ENCODE peak calls at places on chromosomes 7 and 10, in eight cellular contexts. One of them, this sample, is unnamed.
A peak's percentile ranks its signal among the peaks of the same experiment; 100 is the strongest.

GRCh38 chr10:125343118-125343752 is 182.9 kb upstream of the CTBP2 start:
- DNase-seq in dermis blood vessel endothelial cell: peak; percentile 66
- DNase-seq in PC-3: peak; percentile 55
- DNase-seq in GM23338: peak; percentile 66
- DNase-seq in NCI-H1092: no peak
- DNase-seq in NCI-H1436: no peak
- DNase-seq in AML-193: no peak
- DNase-seq in left kidney: peak; percentile 31
- DNase-seq in this sample: peak; percentile 48

GRCh38 chr7:24971333-24972165 is 8.4 kb downstream of the OSBPL3 start:
- DNase-seq in dermis blood vessel endothelial cell: peak; percentile 78
- DNase-seq in PC-3: peak; percentile 26
- DNase-seq in GM23338: no peak
- DNase-seq in NCI-H1092: no peak
- DNase-seq in NCI-H1436: no peak
- DNase-seq in AML-193: no peak
- DNase-seq in left kidney: no peak
- DNase-seq in this sample: peak; percentile 66

GRCh38 chr7:37643876-37644275 is 39.7 kb upstream of the GPR141 start:
- DNase-seq in dermis blood vessel endothelial cell: no peak
- DNase-seq in PC-3: no peak
- DNase-seq in GM23338: peak; percentile 75
- DNase-seq in NCI-H1092: no peak
- DNase-seq in NCI-H1436: no peak
- DNase-seq in AML-193: no peak
- DNase-seq in left kidney: peak; percentile 62
- DNase-seq in this sample: peak; percentile 89

GRCh38 chr10:133474833-133475734 is 21.3 kb downstream of the SCART1 start:
- DNase-seq in dermis blood vessel endothelial cell: no peak
- DNase-seq in PC-3: no peak
- DNase-seq in GM23338: no peak
- DNase-seq in NCI-H1092: no peak
- DNase-seq in NCI-H1436: no peak
- DNase-seq in AML-193: no peak
- DNase-seq in left kidney: no peak
- DNase-seq in this sample: no peak

GRCh38 chr10:101079874-101080273 is 18.1 kb downstream of the KAZALD1 start:
- DNase-seq in dermis blood vessel endothelial cell: no peak
- DNase-seq in PC-3: no peak
- DNase-seq in GM23338: no peak
- DNase-seq in NCI-H1092: no peak
- DNase-seq in NCI-H1436: no peak
- DNase-seq in AML-193: no peak
- DNase-seq in left kidney: no peak
- DNase-seq in this sample: no peak

GRCh38 chr10:30591249-30591670 is 38.3 kb downstream of the LYZL2 start:
- DNase-seq in dermis blood vessel endothelial cell: peak; percentile 76
- DNase-seq in PC-3: peak; percentile 61
- DNase-seq in GM23338: peak; percentile 73
- DNase-seq in NCI-H1092: no peak
- DNase-seq in NCI-H1436: peak; percentile 6
- DNase-seq in AML-193: peak; percentile 36
- DNase-seq in left kidney: peak; percentile 87
- DNase-seq in this sample: peak; percentile 69

GRCh38 chr7:157077986-157078644 is 60.6 kb upstream of the UBE3C start:
- DNase-seq in dermis blood vessel endothelial cell: peak; percentile 2
- DNase-seq in PC-3: no peak
- DNase-seq in GM23338: peak; percentile 71
- DNase-seq in NCI-H1092: no peak
- DNase-seq in NCI-H1436: no peak
- DNase-seq in AML-193: no peak
- DNase-seq in left kidney: peak; percentile 61
- DNase-seq in this sample: peak; percentile 11

GRCh38 chr10:48459270-48460147 is 145.4 kb downstream of the ARHGAP22 start:
- DNase-seq in dermis blood vessel endothelial cell: no peak
- DNase-seq in PC-3: no peak
- DNase-seq in GM23338: peak; percentile 58
- DNase-seq in NCI-H1092: no peak
- DNase-seq in NCI-H1436: no peak
- DNase-seq in AML-193: no peak
- DNase-seq in left kidney: no peak
- DNase-seq in this sample: peak; percentile 32

GRCh38 chr7:30923009-30923773 is 11.5 kb downstream of the AQP1 start:
- DNase-seq in dermis blood vessel endothelial cell: no peak
- DNase-seq in PC-3: no peak
- DNase-seq in GM23338: no peak
- DNase-seq in NCI-H1092: no peak
- DNase-seq in NCI-H1436: no peak
- DNase-seq in AML-193: no peak
- DNase-seq in left kidney: no peak
- DNase-seq in this sample: no peak

GRCh38 chr7:63925626-63926460 is 72.8 kb upstream of the ZNF722 start:
- DNase-seq in dermis blood vessel endothelial cell: peak; percentile 0
- DNase-seq in PC-3: peak; percentile 88
- DNase-seq in GM23338: no peak
- DNase-seq in NCI-H1092: peak; percentile 74
- DNase-seq in NCI-H1436: no peak
- DNase-seq in AML-193: peak; percentile 86
- DNase-seq in left kidney: peak; percentile 14
- DNase-seq in this sample: no peak

GRCh38 chr10:132574783-132575319 is 37.3 kb downstream of the INPP5A start:
- DNase-seq in dermis blood vessel endothelial cell: no peak
- DNase-seq in PC-3: peak; percentile 72
- DNase-seq in GM23338: peak; percentile 63
- DNase-seq in NCI-H1092: no peak
- DNase-seq in NCI-H1436: no peak
- DNase-seq in AML-193: peak; percentile 42
- DNase-seq in left kidney: peak; percentile 74
- DNase-seq in this sample: peak; percentile 89

GRCh38 chr7:38262545-38262944 is 10.9 kb downstream of the TARP start:
- DNase-seq in dermis blood vessel endothelial cell: no peak
- DNase-seq in PC-3: no peak
- DNase-seq in GM23338: no peak
- DNase-seq in NCI-H1092: no peak
- DNase-seq in NCI-H1436: no peak
- DNase-seq in AML-193: no peak
- DNase-seq in left kidney: no peak
- DNase-seq in this sample: no peak

GRCh38 chr7:84700563-84701370 is 486.1 kb downstream of the SEMA3D start:
- DNase-seq in dermis blood vessel endothelial cell: peak; percentile 63
- DNase-seq in PC-3: no peak
- DNase-seq in GM23338: no peak
- DNase-seq in NCI-H1092: no peak
- DNase-seq in NCI-H1436: no peak
- DNase-seq in AML-193: no peak
- DNase-seq in left kidney: no peak
- DNase-seq in this sample: no peak

GRCh38 chr7:3000566-3000965 is 43.1 kb downstream of the CARD11 start:
- DNase-seq in dermis blood vessel endothelial cell: no peak
- DNase-seq in PC-3: no peak
- DNase-seq in GM23338: no peak
- DNase-seq in NCI-H1092: no peak
- DNase-seq in NCI-H1436: no peak
- DNase-seq in AML-193: no peak
- DNase-seq in left kidney: no peak
- DNase-seq in this sample: no peak

GRCh38 chr7:74567318-74567668 is 90.2 kb upstream of the GTF2I start:
- DNase-seq in dermis blood vessel endothelial cell: no peak
- DNase-seq in PC-3: no peak
- DNase-seq in GM23338: no peak
- DNase-seq in NCI-H1092: no peak
- DNase-seq in NCI-H1436: no peak
- DNase-seq in AML-193: no peak
- DNase-seq in left kidney: no peak
- DNase-seq in this sample: no peak

GRCh38 chr10:131731780-131732630 is 168.8 kb upstream of the PPP2R2D start:
- DNase-seq in dermis blood vessel endothelial cell: no peak
- DNase-seq in PC-3: no peak
- DNase-seq in GM23338: no peak
- DNase-seq in NCI-H1092: no peak
- DNase-seq in NCI-H1436: no peak
- DNase-seq in AML-193: no peak
- DNase-seq in left kidney: no peak
- DNase-seq in this sample: no peak

GRCh38 chr7:116591202-116592040 is 66.6 kb downstream of the CAV1 start:
- DNase-seq in dermis blood vessel endothelial cell: peak; percentile 67
- DNase-seq in PC-3: peak; percentile 74
- DNase-seq in GM23338: peak; percentile 24
- DNase-seq in NCI-H1092: peak; percentile 1
- DNase-seq in NCI-H1436: no peak
- DNase-seq in AML-193: peak; percentile 31
- DNase-seq in left kidney: peak; percentile 32
- DNase-seq in this sample: no peak

GRCh38 chr7:157991351-157991750 is 596.3 kb downstream of the PTPRN2 start:
- DNase-seq in dermis blood vessel endothelial cell: no peak
- DNase-seq in PC-3: no peak
- DNase-seq in GM23338: no peak
- DNase-seq in NCI-H1092: no peak
- DNase-seq in NCI-H1436: no peak
- DNase-seq in AML-193: no peak
- DNase-seq in left kidney: no peak
- DNase-seq in this sample: no peak

GRCh38 chr7:22204312-22204711 is 152.6 kb downstream of the RAPGEF5 start:
- DNase-seq in dermis blood vessel endothelial cell: no peak
- DNase-seq in PC-3: no peak
- DNase-seq in GM23338: no peak
- DNase-seq in NCI-H1092: no peak
- DNase-seq in NCI-H1436: no peak
- DNase-seq in AML-193: no peak
- DNase-seq in left kidney: peak; percentile 23
- DNase-seq in this sample: no peak

GRCh38 chr10:20694296-20694695 is 202.8 kb downstream of the NEBL start:
- DNase-seq in dermis blood vessel endothelial cell: no peak
- DNase-seq in PC-3: no peak
- DNase-seq in GM23338: peak; percentile 14
- DNase-seq in NCI-H1092: no peak
- DNase-seq in NCI-H1436: no peak
- DNase-seq in AML-193: no peak
- DNase-seq in left kidney: no peak
- DNase-seq in this sample: peak; percentile 78

GRCh38 chr7:102843850-102844249 is 69.0 kb upstream of the LRRC17 start:
- DNase-seq in dermis blood vessel endothelial cell: no peak
- DNase-seq in PC-3: no peak
- DNase-seq in GM23338: no peak
- DNase-seq in NCI-H1092: no peak
- DNase-seq in NCI-H1436: no peak
- DNase-seq in AML-193: peak; percentile 32
- DNase-seq in left kidney: no peak
- DNase-seq in this sample: no peak

GRCh38 chr10:95276367-95277200 is 14.2 kb downstream of the PDLIM1 start:
- DNase-seq in dermis blood vessel endothelial cell: no peak
- DNase-seq in PC-3: no peak
- DNase-seq in GM23338: no peak
- DNase-seq in NCI-H1092: no peak
- DNase-seq in NCI-H1436: no peak
- DNase-seq in AML-193: no peak
- DNase-seq in left kidney: no peak
- DNase-seq in this sample: no peak

GRCh38 chr10:5103481-5103880 is 9.3 kb downstream of the AKR1C3 start:
- DNase-seq in dermis blood vessel endothelial cell: no peak
- DNase-seq in PC-3: no peak
- DNase-seq in GM23338: no peak
- DNase-seq in NCI-H1092: no peak
- DNase-seq in NCI-H1436: no peak
- DNase-seq in AML-193: no peak
- DNase-seq in left kidney: no peak
- DNase-seq in this sample: no peak

GRCh38 chr10:122154733-122155366 is 116.2 kb upstream of the BTBD16 start:
- DNase-seq in dermis blood vessel endothelial cell: no peak
- DNase-seq in PC-3: no peak
- DNase-seq in GM23338: peak; percentile 64
- DNase-seq in NCI-H1092: no peak
- DNase-seq in NCI-H1436: peak; percentile 35
- DNase-seq in AML-193: no peak
- DNase-seq in left kidney: peak; percentile 60
- DNase-seq in this sample: peak; percentile 72

GRCh38 chr7:8115547-8116402 is 146.2 kb downstream of the ICA1 start:
- DNase-seq in dermis blood vessel endothelial cell: no peak
- DNase-seq in PC-3: no peak
- DNase-seq in GM23338: no peak
- DNase-seq in NCI-H1092: no peak
- DNase-seq in NCI-H1436: no peak
- DNase-seq in AML-193: no peak
- DNase-seq in left kidney: no peak
- DNase-seq in this sample: no peak

GRCh38 chr7:116239434-116239833 is 29.1 kb downstream of the TES start:
- DNase-seq in dermis blood vessel endothelial cell: no peak
- DNase-seq in PC-3: no peak
- DNase-seq in GM23338: no peak
- DNase-seq in NCI-H1092: no peak
- DNase-seq in NCI-H1436: no peak
- DNase-seq in AML-193: no peak
- DNase-seq in left kidney: peak; percentile 18
- DNase-seq in this sample: no peak

GRCh38 chr10:130372222-130372621 is 236.0 kb downstream of the GLRX3 start:
- DNase-seq in dermis blood vessel endothelial cell: no peak
- DNase-seq in PC-3: no peak
- DNase-seq in GM23338: no peak
- DNase-seq in NCI-H1092: no peak
- DNase-seq in NCI-H1436: no peak
- DNase-seq in AML-193: no peak
- DNase-seq in left kidney: no peak
- DNase-seq in this sample: no peak

GRCh38 chr10:100838986-100839385 is 73.8 kb upstream of the SLF2 start:
- DNase-seq in dermis blood vessel endothelial cell: no peak
- DNase-seq in PC-3: no peak
- DNase-seq in GM23338: no peak
- DNase-seq in NCI-H1092: no peak
- DNase-seq in NCI-H1436: no peak
- DNase-seq in AML-193: peak; percentile 25
- DNase-seq in left kidney: no peak
- DNase-seq in this sample: no peak

GRCh38 chr10:101071266-101071884 is 9.6 kb downstream of the KAZALD1 start:
- DNase-seq in dermis blood vessel endothelial cell: no peak
- DNase-seq in PC-3: no peak
- DNase-seq in GM23338: no peak
- DNase-seq in NCI-H1092: no peak
- DNase-seq in NCI-H1436: no peak
- DNase-seq in AML-193: peak; percentile 95
- DNase-seq in left kidney: peak; percentile 43
- DNase-seq in this sample: no peak

GRCh38 chr10:79053481-79054202 is 15.1 kb upstream of the ZMIZ1 start:
- DNase-seq in dermis blood vessel endothelial cell: no peak
- DNase-seq in PC-3: no peak
- DNase-seq in GM23338: no peak
- DNase-seq in NCI-H1092: no peak
- DNase-seq in NCI-H1436: no peak
- DNase-seq in AML-193: no peak
- DNase-seq in left kidney: no peak
- DNase-seq in this sample: no peak

This sample was measured in mesendoderm.